ENCODE peak calls at places on chromosome 1, in seven cellular contexts. One of them, this sample, is unnamed.

GRCh38 chr1:223374064-223374610 is 10.2 kb upstream of the SUSD4 start:
- DNase-seq in hypothalamus: no peak
- DNase-seq in effector memory CD4-positive, alpha-beta T cell: no peak
- DNase-seq in NCI-H1694: no peak
- DNase-seq in T follicular helper cell: no peak
- DNase-seq in Karpas-422: no peak
- DNase-seq in stromal cell of bone marrow: no peak
- DNase-seq in this sample: no peak

GRCh38 chr1:76669624-76670023 is 197.7 kb upstream of the ST6GALNAC5 start:
- DNase-seq in hypothalamus: no peak
- DNase-seq in effector memory CD4-positive, alpha-beta T cell: no peak
- DNase-seq in NCI-H1694: no peak
- DNase-seq in T follicular helper cell: no peak
- DNase-seq in Karpas-422: peak; percentile 54
- DNase-seq in stromal cell of bone marrow: no peak
- DNase-seq in this sample: no peak

GRCh38 chr1:93702828-93703183 is 21.2 kb upstream of the BCAR3 start:
- DNase-seq in hypothalamus: no peak
- DNase-seq in effector memory CD4-positive, alpha-beta T cell: no peak
- DNase-seq in NCI-H1694: no peak
- DNase-seq in T follicular helper cell: no peak
- DNase-seq in Karpas-422: no peak
- DNase-seq in stromal cell of bone marrow: no peak
- DNase-seq in this sample: no peak

GRCh38 chr1:217004776-217005436 is 281.7 kb upstream of the ESRRG start:
- DNase-seq in hypothalamus: no peak
- DNase-seq in effector memory CD4-positive, alpha-beta T cell: no peak
- DNase-seq in NCI-H1694: no peak
- DNase-seq in T follicular helper cell: no peak
- DNase-seq in Karpas-422: no peak
- DNase-seq in stromal cell of bone marrow: no peak
- DNase-seq in this sample: no peak

GRCh38 chr1:198156111-198156744 is 570 bp upstream of the NEK7 start:
- DNase-seq in hypothalamus: no peak
- DNase-seq in effector memory CD4-positive, alpha-beta T cell: peak; percentile 55
- DNase-seq in NCI-H1694: peak; percentile 79
- DNase-seq in T follicular helper cell: peak; percentile 56
- DNase-seq in Karpas-422: peak; percentile 87
- DNase-seq in stromal cell of bone marrow: peak; percentile 59
- DNase-seq in this sample: peak; percentile 64

GRCh38 chr1:162973381-162973795 is 95.8 kb upstream of the RGS4 start:
- DNase-seq in hypothalamus: no peak
- DNase-seq in effector memory CD4-positive, alpha-beta T cell: no peak
- DNase-seq in NCI-H1694: no peak
- DNase-seq in T follicular helper cell: no peak
- DNase-seq in Karpas-422: no peak
- DNase-seq in stromal cell of bone marrow: peak; percentile 84
- DNase-seq in this sample: no peak

GRCh38 chr1:16088996-16089395 is 15.5 kb upstream of the FAM131C start:
- DNase-seq in hypothalamus: no peak
- DNase-seq in effector memory CD4-positive, alpha-beta T cell: no peak
- DNase-seq in NCI-H1694: no peak
- DNase-seq in T follicular helper cell: no peak
- DNase-seq in Karpas-422: no peak
- DNase-seq in stromal cell of bone marrow: no peak
- DNase-seq in this sample: no peak

GRCh38 chr1:203301331-203301668 is 4.0 kb upstream of the BTG2 start:
- DNase-seq in hypothalamus: no peak
- DNase-seq in effector memory CD4-positive, alpha-beta T cell: no peak
- DNase-seq in NCI-H1694: no peak
- DNase-seq in T follicular helper cell: no peak
- DNase-seq in Karpas-422: no peak
- DNase-seq in stromal cell of bone marrow: no peak
- DNase-seq in this sample: no peak

GRCh38 chr1:174209347-174210187 is 50.2 kb downstream of the RABGAP1L start:
- DNase-seq in hypothalamus: no peak
- DNase-seq in effector memory CD4-positive, alpha-beta T cell: no peak
- DNase-seq in NCI-H1694: no peak
- DNase-seq in T follicular helper cell: no peak
- DNase-seq in Karpas-422: no peak
- DNase-seq in stromal cell of bone marrow: no peak
- DNase-seq in this sample: no peak

GRCh38 chr1:34296059-34296458 is 119.4 kb downstream of the C1orf94 start:
- DNase-seq in hypothalamus: no peak
- DNase-seq in effector memory CD4-positive, alpha-beta T cell: no peak
- DNase-seq in NCI-H1694: no peak
- DNase-seq in T follicular helper cell: no peak
- DNase-seq in Karpas-422: no peak
- DNase-seq in stromal cell of bone marrow: no peak
- DNase-seq in this sample: no peak

GRCh38 chr1:17611991-17612390 is 72.5 kb downstream of the ARHGEF10L start:
- DNase-seq in hypothalamus: no peak
- DNase-seq in effector memory CD4-positive, alpha-beta T cell: no peak
- DNase-seq in NCI-H1694: no peak
- DNase-seq in T follicular helper cell: no peak
- DNase-seq in Karpas-422: no peak
- DNase-seq in stromal cell of bone marrow: no peak
- DNase-seq in this sample: no peak

GRCh38 chr1:39508857-39509305 is 17.4 kb downstream of the BMP8A start:
- DNase-seq in hypothalamus: no peak
- DNase-seq in effector memory CD4-positive, alpha-beta T cell: no peak
- DNase-seq in NCI-H1694: no peak
- DNase-seq in T follicular helper cell: no peak
- DNase-seq in Karpas-422: no peak
- DNase-seq in stromal cell of bone marrow: peak; percentile 47
- DNase-seq in this sample: no peak

GRCh38 chr1:246482780-246483179 is 24.3 kb downstream of the SMYD3 start:
- DNase-seq in hypothalamus: no peak
- DNase-seq in effector memory CD4-positive, alpha-beta T cell: no peak
- DNase-seq in NCI-H1694: no peak
- DNase-seq in T follicular helper cell: no peak
- DNase-seq in Karpas-422: no peak
- DNase-seq in stromal cell of bone marrow: no peak
- DNase-seq in this sample: no peak

GRCh38 chr1:154198756-154199562 is 7.1 kb upstream of the TPM3 start:
- DNase-seq in hypothalamus: no peak
- DNase-seq in effector memory CD4-positive, alpha-beta T cell: peak; percentile 26
- DNase-seq in NCI-H1694: peak; percentile 87
- DNase-seq in T follicular helper cell: peak; percentile 31
- DNase-seq in Karpas-422: peak; percentile 81
- DNase-seq in stromal cell of bone marrow: no peak
- DNase-seq in this sample: no peak

GRCh38 chr1:209445576-209445975 is 137.9 kb upstream of the CAMK1G start:
- DNase-seq in hypothalamus: no peak
- DNase-seq in effector memory CD4-positive, alpha-beta T cell: no peak
- DNase-seq in NCI-H1694: no peak
- DNase-seq in T follicular helper cell: no peak
- DNase-seq in Karpas-422: no peak
- DNase-seq in stromal cell of bone marrow: no peak
- DNase-seq in this sample: peak; percentile 57

GRCh38 chr1:203536981-203537455 is 43.1 kb downstream of the OPTC start:
- DNase-seq in hypothalamus: no peak
- DNase-seq in effector memory CD4-positive, alpha-beta T cell: no peak
- DNase-seq in NCI-H1694: no peak
- DNase-seq in T follicular helper cell: no peak
- DNase-seq in Karpas-422: no peak
- DNase-seq in stromal cell of bone marrow: no peak
- DNase-seq in this sample: no peak